ENCODE peak calls at places on chromosomes 12 and 14, in five cellular contexts. B is stimulated activated CD8-positive, alpha-beta memory T cell treated with anti-CD3 and anti-CD28 coated beads, Interleukin-4, amount 100 ng/mL, for 1 hour; P is A172; L is NAMALWA; Q is NCI-H1105. C is an unnamed sample.

GRCh38 chr12:12333980-12334709 is 15.9 kb downstream of the MANSC1 start:
- DNase-seq in B (peak), P (peak), L (peak), Q (peak), C (peak)

GRCh38 chr12:117100851-117101673 is 1.8 kb upstream of the TESC start:
- DNase-seq in B (no peak), P (no peak), L (peak), Q (no peak), C (no peak)

GRCh38 chr12:43599066-43599465 is 47.1 kb upstream of the ADAMTS20 start:
- DNase-seq in B (no peak), P (no peak), L (no peak), Q (no peak), C (no peak)

GRCh38 chr12:52007158-52007921 is 594 bp downstream of the TAMALIN start:
- DNase-seq in B (peak), P (no peak), L (no peak), Q (no peak), C (no peak)

GRCh38 chr12:104551313-104551931 is 94.7 kb downstream of the CHST11 start:
- DNase-seq in B (no peak), P (no peak), L (peak), Q (no peak), C (no peak)

GRCh38 chr14:102226356-102227125 is 78.4 kb downstream of the MOK start:
- DNase-seq in B (no peak), P (no peak), L (no peak), Q (no peak), C (no peak)

GRCh38 chr12:94379479-94380113 is 80.1 kb downstream of the CEP83 start:
- DNase-seq in B (no peak), P (no peak), L (no peak), Q (no peak), C (no peak)

GRCh38 chr12:107130830-107131760 is 37.7 kb upstream of the CRY1 start:
- DNase-seq in B (no peak), P (no peak), L (no peak), Q (peak), C (no peak)

GRCh38 chr12:121812320-121812871 is 8.6 kb downstream of the SETD1B start:
- DNase-seq in B (no peak), P (peak), L (no peak), Q (no peak), C (no peak)

GRCh38 chr14:20809917-20810316 is 7.3 kb upstream of the RNASE1 start:
- DNase-seq in B (no peak), P (no peak), L (no peak), Q (no peak), C (no peak)

GRCh38 chr14:75081835-75082234 is 12.4 kb downstream of the ZC2HC1C start:
- DNase-seq in B (no peak), P (no peak), L (no peak), Q (no peak), C (no peak)